ENCODE peak calls at places on chromosomes 5 and 9, in four cellular contexts. G is stimulated activated CD4-positive, alpha-beta T cell treated with anti-CD3 and anti-CD28 coated beads, Interleukin-12 subunit alpha, Interleukin-12 subunit beta, amount 100 ng/mL, for 4 hours; Q is endothelial cell of umbilical vein; X is SK-N-MC. U is an unnamed sample.

GRCh38 chr9:17219261-17219660 is 84.4 kb downstream of the CNTLN start:
- DNase-seq in G (no peak), Q (peak), X (no peak), U (no peak)

GRCh38 chr9:124887832-124888231 is 25.9 kb downstream of the ARPC5L start:
- DNase-seq in G (no peak), Q (no peak), X (no peak), U (no peak)

GRCh38 chr9:124720429-124721108 is 50.5 kb downstream of the NR6A1 start:
- DNase-seq in G (no peak), Q (no peak), X (no peak), U (no peak)

GRCh38 chr5:127572930-127573329 is 55.5 kb downstream of the PRRC1 start:
- DNase-seq in G (no peak), Q (no peak), X (no peak), U (no peak)

GRCh38 chr5:12016149-12016740 is 112.0 kb upstream of the CTNND2 start:
- DNase-seq in G (no peak), Q (no peak), X (peak), U (no peak)

GRCh38 chr5:176796411-176796810 is 13.9 kb upstream of the UNC5A start:
- DNase-seq in G (no peak), Q (no peak), X (no peak), U (no peak)

GRCh38 chr5:19498852-19499251 is 489.1 kb downstream of the CDH18 start:
- DNase-seq in G (no peak), Q (no peak), X (no peak), U (no peak)

GRCh38 chr5:54063817-54064216 is 246.6 kb downstream of the ARL15 start:
- DNase-seq in G (no peak), Q (no peak), X (no peak), U (peak)

GRCh38 chr9:123696476-123696875 is 233.4 kb downstream of the DENND1A start:
- DNase-seq in G (no peak), Q (no peak), X (no peak), U (no peak)

U was measured in brain microvascular endothelial cell.